ENCODE peak calls at places on chromosomes 11 and 22, in seven cellular contexts. F, T, R, N, K, D and X are unnamed samples.

GRCh38 chr11:67118059-67118766 is 850 bp upstream of the KDM2A start:
- DNase-seq in F (peak), T (no peak), R (no peak), N (no peak), K (peak), D (peak), X (no peak)

GRCh38 chr11:134361661-134362060 is 29.9 kb downstream of the GLB1L2 start:
- DNase-seq in F (peak), T (no peak), R (no peak), N (no peak), K (no peak), D (no peak), X (no peak)

GRCh38 chr11:117458275-117459120 is 130.8 kb downstream of the CEP164 start:
- DNase-seq in F (no peak), T (no peak), R (no peak), N (no peak), K (no peak), D (peak), X (peak)

GRCh38 chr11:117905524-117905923 is 23.7 kb downstream of the TMPRSS13 start:
- DNase-seq in F (no peak), T (no peak), R (no peak), N (no peak), K (no peak), D (no peak), X (no peak)

GRCh38 chr11:123546515-123546914 is 107.9 kb downstream of the SCN3B start:
- DNase-seq in F (no peak), T (no peak), R (peak), N (no peak), K (no peak), D (no peak), X (no peak)

GRCh38 chr11:64353761-64354506 is 5.0 kb upstream of the RPS6KA4 start:
- DNase-seq in F (no peak), T (no peak), R (no peak), N (no peak), K (no peak), D (no peak), X (no peak)

GRCh38 chr22:31637938-31638618 is 23.9 kb downstream of the PISD start:
- DNase-seq in F (no peak), T (no peak), R (peak), N (no peak), K (no peak), D (no peak), X (peak)

GRCh38 chr11:61827573-61828378 is at the start of gene FADS2:
- DNase-seq in F (peak), T (peak), R (peak), N (peak), K (peak), D (peak), X (peak)

GRCh38 chr11:119205080-119205479 is 1.1 kb upstream of the CBL start:
- DNase-seq in F (no peak), T (no peak), R (no peak), N (no peak), K (no peak), D (no peak), X (no peak)

GRCh38 chr11:126172596-126173038 is 38.8 kb downstream of the RPUSD4 start:
- DNase-seq in F (no peak), T (no peak), R (no peak), N (no peak), K (peak), D (no peak), X (no peak)